ENCODE peak calls at places on chromosome 1, in ten cellular contexts. R is psoas muscle, A is stromal cell of bone marrow, T is IMR-90, M is AG20443, O is fibroblast of mammary gland, V is NCI-H345, H is aorta, K is cardiac fibroblast, X is NCI-H2107. W is an unnamed sample.

GRCh38 chr1:110746644-110747259 is 72.0 kb upstream of the KCNA3 start:
- DNase-seq in O (peak), X (no peak), M (peak), H (peak), V (no peak), T (peak), A (peak), K (peak), R (peak), W (peak)

GRCh38 chr1:69755647-69756046 is 187.9 kb downstream of the LRRC7 start:
- DNase-seq in O (no peak), R (no peak), K (no peak), T (no peak), M (no peak), V (no peak), H (no peak), X (no peak), A (no peak), W (no peak)

GRCh38 chr1:202199141-202199889 is 5.7 kb downstream of the LGR6 start:
- DNase-seq in O (no peak), H (no peak), T (no peak), X (no peak), K (no peak), A (no peak), R (no peak), M (no peak), V (no peak), W (no peak)

GRCh38 chr1:2880086-2880485 is 78.6 kb upstream of the TTC34 start:
- DNase-seq in H (no peak), X (no peak), K (no peak), R (no peak), O (no peak), A (no peak), T (no peak), V (no peak), M (no peak), W (no peak)

GRCh38 chr1:43954036-43954435 is 7.3 kb downstream of the IPO13 start:
- DNase-seq in K (no peak), X (no peak), V (no peak), T (no peak), O (no peak), M (no peak), H (no peak), A (no peak), R (no peak), W (no peak)

GRCh38 chr1:66323958-66324357 is 210.0 kb upstream of the SGIP1 start:
- DNase-seq in O (no peak), M (no peak), R (no peak), T (peak), H (no peak), K (no peak), A (no peak), V (no peak), X (no peak), W (no peak)

GRCh38 chr1:42214447-42214871 is 49.9 kb upstream of the GUCA2A start:
- DNase-seq in K (peak), T (peak), X (no peak), V (peak), A (peak), H (no peak), M (peak), R (no peak), O (peak), W (no peak)

GRCh38 chr1:44655609-44656008 is 18.7 kb downstream of the TMEM53 start:
- DNase-seq in K (peak), H (no peak), T (no peak), A (no peak), V (peak), R (no peak), O (no peak), M (peak), X (no peak), W (peak)

GRCh38 chr1:244113532-244114320 is 62.6 kb downstream of the ZBTB18 start:
- DNase-seq in H (no peak), K (peak), T (peak), V (no peak), O (no peak), A (no peak), X (no peak), R (no peak), M (peak), W (no peak)

GRCh38 chr1:221458430-221459156 is 283.3 kb downstream of the DUSP10 start:
- DNase-seq in O (peak), H (no peak), R (no peak), M (peak), X (no peak), A (peak), V (no peak), K (peak), T (peak), W (no peak)

GRCh38 chr1:169161512-169162194 is 55.2 kb downstream of the ATP1B1 start:
- DNase-seq in H (peak), O (peak), V (no peak), A (no peak), X (no peak), T (no peak), R (no peak), K (peak), M (no peak), W (no peak)

GRCh38 chr1:64494659-64495058 is 24.7 kb downstream of the CACHD1 start:
- DNase-seq in T (no peak), V (no peak), M (no peak), K (no peak), H (no peak), R (no peak), O (no peak), X (no peak), A (no peak), W (no peak)

GRCh38 chr1:43836267-43836951 is 97.2 kb upstream of the ARTN start:
- DNase-seq in M (peak), O (no peak), R (peak), X (peak), H (no peak), V (peak), T (no peak), K (no peak), A (no peak), W (no peak)

GRCh38 chr1:74065081-74065480 is 132.9 kb downstream of the LRRIQ3 start:
- DNase-seq in O (no peak), V (no peak), X (no peak), H (no peak), A (no peak), T (no peak), K (no peak), M (no peak), R (no peak), W (no peak)

GRCh38 chr1:3628445-3628844 is 3.6 kb downstream of the TPRG1L start:
- DNase-seq in O (no peak), K (no peak), X (no peak), H (no peak), V (no peak), R (no peak), T (no peak), A (no peak), M (no peak), W (no peak)

GRCh38 chr1:94684690-94685089 is 135.5 kb upstream of the SLC44A3 start:
- DNase-seq in V (no peak), R (no peak), O (no peak), H (no peak), K (no peak), M (no peak), T (no peak), X (no peak), A (no peak), W (no peak)

GRCh38 chr1:24849653-24850295 is 80.3 kb downstream of the RUNX3 start:
- DNase-seq in A (no peak), X (no peak), M (no peak), T (peak), O (peak), K (peak), H (no peak), R (no peak), V (peak), W (peak)

GRCh38 chr1:85762804-85763203 is 54.6 kb upstream of the ZNHIT6 start:
- DNase-seq in O (no peak), A (no peak), R (no peak), X (no peak), K (no peak), T (no peak), H (no peak), M (no peak), V (no peak), W (no peak)

GRCh38 chr1:189597083-189597482 is 880.6 kb downstream of the BRINP3 start:
- DNase-seq in K (no peak), O (no peak), A (no peak), R (no peak), M (no peak), H (no peak), T (no peak), X (peak), V (peak), W (no peak)

GRCh38 chr1:31152181-31152768 is 86.8 kb upstream of the PUM1 start:
- DNase-seq in R (no peak), K (peak), X (no peak), T (peak), M (peak), O (peak), V (no peak), H (no peak), A (no peak), W (peak)

GRCh38 chr1:44909949-44910594 is 67.0 kb upstream of the PTCH2 start:
- DNase-seq in V (no peak), X (no peak), A (no peak), H (no peak), O (no peak), M (no peak), K (no peak), T (no peak), R (no peak), W (no peak)

GRCh38 chr1:30975217-30975616 is 66.7 kb upstream of the SDC3 start:
- DNase-seq in X (no peak), M (no peak), O (no peak), K (no peak), A (no peak), T (no peak), R (no peak), H (no peak), V (no peak), W (no peak)

GRCh38 chr1:234309598-234310459 is 63.4 kb upstream of the COA6 start:
- DNase-seq in O (peak), K (peak), V (peak), R (peak), T (peak), H (peak), A (peak), X (peak), M (peak), W (peak)

GRCh38 chr1:155012052-155012546 is 9.5 kb downstream of the ZBTB7B start:
- DNase-seq in R (peak), H (peak), A (peak), V (peak), X (no peak), M (peak), K (peak), O (peak), T (no peak), W (peak)

GRCh38 chr1:38052750-38053415 is 6.3 kb upstream of the POU3F1 start:
- DNase-seq in M (no peak), T (no peak), K (no peak), O (no peak), V (no peak), X (no peak), R (no peak), A (no peak), H (no peak), W (no peak)

GRCh38 chr1:208040714-208041393 is 129.9 kb upstream of the CD34 start:
- DNase-seq in X (no peak), O (no peak), H (no peak), M (no peak), A (no peak), T (no peak), V (no peak), R (no peak), K (no peak), W (no peak)

GRCh38 chr1:82994866-82995370 is 1004.0 kb downstream of the TTLL7 start:
- DNase-seq in X (no peak), A (peak), O (peak), M (peak), V (no peak), R (no peak), H (no peak), T (no peak), K (no peak), W (no peak)

GRCh38 chr1:8094481-8095241 is 68.6 kb upstream of the ERRFI1 start:
- DNase-seq in H (no peak), K (peak), A (peak), V (no peak), M (peak), T (peak), R (no peak), O (peak), X (no peak), W (no peak)

W was measured in NCI-H460.